ENCODE peak calls at places on chromosome 14, in seven cellular contexts. One of them, this sample, is unnamed.

GRCh38 chr14:38839743-38840375 is 263.2 kb downstream of the SEC23A start:
- DNase-seq in A549: peak
- DNase-seq in nephron progenitor cell: no peak
- DNase-seq in esophagus squamous epithelium: no peak
- DNase-seq in pancreas: no peak
- DNase-seq in cardiac muscle cell: no peak
- DNase-seq in fibroblast of the aortic adventitia: no peak
- DNase-seq in this sample: no peak

GRCh38 chr14:104395276-104395675 is 184.3 kb upstream of the C14orf180 start:
- DNase-seq in pancreas: no peak
- DNase-seq in fibroblast of the aortic adventitia: no peak
- DNase-seq in esophagus squamous epithelium: no peak
- DNase-seq in A549: no peak
- DNase-seq in nephron progenitor cell: no peak
- DNase-seq in cardiac muscle cell: no peak
- DNase-seq in this sample: no peak

GRCh38 chr14:56121786-56122185 is 3.6 kb downstream of the PELI2 start:
- DNase-seq in pancreas: no peak
- DNase-seq in fibroblast of the aortic adventitia: no peak
- DNase-seq in nephron progenitor cell: no peak
- DNase-seq in cardiac muscle cell: no peak
- DNase-seq in A549: no peak
- DNase-seq in esophagus squamous epithelium: no peak
- DNase-seq in this sample: no peak

GRCh38 chr14:75401356-75401755 is 26.5 kb upstream of the JDP2 start:
- DNase-seq in cardiac muscle cell: no peak
- DNase-seq in nephron progenitor cell: no peak
- DNase-seq in fibroblast of the aortic adventitia: peak
- DNase-seq in pancreas: no peak
- DNase-seq in A549: no peak
- DNase-seq in esophagus squamous epithelium: no peak
- DNase-seq in this sample: no peak

GRCh38 chr14:42057176-42057575 is 450.5 kb downstream of the LRFN5 start:
- DNase-seq in nephron progenitor cell: no peak
- DNase-seq in A549: no peak
- DNase-seq in pancreas: no peak
- DNase-seq in cardiac muscle cell: no peak
- DNase-seq in fibroblast of the aortic adventitia: peak
- DNase-seq in esophagus squamous epithelium: no peak
- DNase-seq in this sample: no peak

GRCh38 chr14:90558041-90558982 is 161.5 kb downstream of the CALM1 start:
- DNase-seq in cardiac muscle cell: no peak
- DNase-seq in nephron progenitor cell: no peak
- DNase-seq in esophagus squamous epithelium: no peak
- DNase-seq in pancreas: no peak
- DNase-seq in A549: no peak
- DNase-seq in fibroblast of the aortic adventitia: no peak
- DNase-seq in this sample: no peak

GRCh38 chr14:64731141-64731581 is 26.9 kb downstream of the PLEKHG3 start:
- DNase-seq in cardiac muscle cell: no peak
- DNase-seq in nephron progenitor cell: no peak
- DNase-seq in A549: no peak
- DNase-seq in esophagus squamous epithelium: no peak
- DNase-seq in fibroblast of the aortic adventitia: no peak
- DNase-seq in pancreas: no peak
- DNase-seq in this sample: no peak

GRCh38 chr14:85702937-85703336 is 173.0 kb downstream of the FLRT2 start:
- DNase-seq in cardiac muscle cell: no peak
- DNase-seq in A549: no peak
- DNase-seq in nephron progenitor cell: no peak
- DNase-seq in esophagus squamous epithelium: no peak
- DNase-seq in fibroblast of the aortic adventitia: peak
- DNase-seq in pancreas: no peak
- DNase-seq in this sample: no peak

GRCh38 chr14:69999246-69999645 is 120.0 kb downstream of the SMOC1 start:
- DNase-seq in A549: peak
- DNase-seq in fibroblast of the aortic adventitia: peak
- DNase-seq in cardiac muscle cell: no peak
- DNase-seq in nephron progenitor cell: no peak
- DNase-seq in pancreas: peak
- DNase-seq in esophagus squamous epithelium: no peak
- DNase-seq in this sample: peak

GRCh38 chr14:67982711-67983608 is 163.4 kb downstream of the RAD51B start:
- DNase-seq in fibroblast of the aortic adventitia: no peak
- DNase-seq in esophagus squamous epithelium: no peak
- DNase-seq in nephron progenitor cell: no peak
- DNase-seq in A549: no peak
- DNase-seq in cardiac muscle cell: no peak
- DNase-seq in pancreas: no peak
- DNase-seq in this sample: no peak

GRCh38 chr14:39977198-39977597 is 545.0 kb upstream of the FBXO33 start:
- DNase-seq in fibroblast of the aortic adventitia: no peak
- DNase-seq in pancreas: no peak
- DNase-seq in A549: no peak
- DNase-seq in esophagus squamous epithelium: no peak
- DNase-seq in cardiac muscle cell: no peak
- DNase-seq in nephron progenitor cell: no peak
- DNase-seq in this sample: no peak

GRCh38 chr14:103143535-103143934 is 20.3 kb downstream of the TNFAIP2 start:
- DNase-seq in nephron progenitor cell: no peak
- DNase-seq in fibroblast of the aortic adventitia: no peak
- DNase-seq in pancreas: no peak
- DNase-seq in A549: peak
- DNase-seq in cardiac muscle cell: no peak
- DNase-seq in esophagus squamous epithelium: no peak
- DNase-seq in this sample: no peak

GRCh38 chr14:56555921-56556570 is 23.6 kb upstream of the TMEM260 start:
- DNase-seq in cardiac muscle cell: peak
- DNase-seq in A549: peak
- DNase-seq in fibroblast of the aortic adventitia: peak
- DNase-seq in nephron progenitor cell: no peak
- DNase-seq in pancreas: no peak
- DNase-seq in esophagus squamous epithelium: no peak
- DNase-seq in this sample: no peak

GRCh38 chr14:90681889-90682429 is 134.3 kb downstream of the TTC7B start:
- DNase-seq in cardiac muscle cell: no peak
- DNase-seq in esophagus squamous epithelium: no peak
- DNase-seq in nephron progenitor cell: no peak
- DNase-seq in fibroblast of the aortic adventitia: no peak
- DNase-seq in A549: no peak
- DNase-seq in pancreas: no peak
- DNase-seq in this sample: no peak

GRCh38 chr14:55556929-55557623 is 22.9 kb upstream of the KTN1 start:
- DNase-seq in esophagus squamous epithelium: no peak
- DNase-seq in fibroblast of the aortic adventitia: peak
- DNase-seq in A549: peak
- DNase-seq in nephron progenitor cell: peak
- DNase-seq in pancreas: peak
- DNase-seq in cardiac muscle cell: peak
- DNase-seq in this sample: peak

GRCh38 chr14:33806905-33807304 is 144.0 kb downstream of the EGLN3 start:
- DNase-seq in A549: no peak
- DNase-seq in esophagus squamous epithelium: no peak
- DNase-seq in pancreas: no peak
- DNase-seq in nephron progenitor cell: no peak
- DNase-seq in cardiac muscle cell: no peak
- DNase-seq in fibroblast of the aortic adventitia: no peak
- DNase-seq in this sample: no peak

GRCh38 chr14:71532349-71532748 is 399.9 kb upstream of the RGS6 start:
- DNase-seq in A549: no peak
- DNase-seq in esophagus squamous epithelium: no peak
- DNase-seq in cardiac muscle cell: no peak
- DNase-seq in nephron progenitor cell: no peak
- DNase-seq in pancreas: no peak
- DNase-seq in fibroblast of the aortic adventitia: peak
- DNase-seq in this sample: no peak

GRCh38 chr14:104284107-104284592 is 145.8 kb downstream of the KIF26A start:
- DNase-seq in nephron progenitor cell: no peak
- DNase-seq in fibroblast of the aortic adventitia: no peak
- DNase-seq in cardiac muscle cell: no peak
- DNase-seq in A549: no peak
- DNase-seq in pancreas: no peak
- DNase-seq in esophagus squamous epithelium: no peak
- DNase-seq in this sample: no peak

GRCh38 chr14:103801459-103801858 is 45.9 kb downstream of the PPP1R13B start:
- DNase-seq in fibroblast of the aortic adventitia: peak
- DNase-seq in cardiac muscle cell: no peak
- DNase-seq in A549: no peak
- DNase-seq in nephron progenitor cell: no peak
- DNase-seq in pancreas: no peak
- DNase-seq in esophagus squamous epithelium: no peak
- DNase-seq in this sample: no peak

GRCh38 chr14:46487582-46488350 is 163.8 kb downstream of the RPL10L start:
- DNase-seq in nephron progenitor cell: no peak
- DNase-seq in esophagus squamous epithelium: no peak
- DNase-seq in cardiac muscle cell: no peak
- DNase-seq in pancreas: no peak
- DNase-seq in fibroblast of the aortic adventitia: no peak
- DNase-seq in A549: no peak
- DNase-seq in this sample: no peak

GRCh38 chr14:89184952-89185351 is 232.1 kb downstream of the FOXN3 start:
- DNase-seq in fibroblast of the aortic adventitia: no peak
- DNase-seq in A549: no peak
- DNase-seq in cardiac muscle cell: no peak
- DNase-seq in esophagus squamous epithelium: no peak
- DNase-seq in nephron progenitor cell: no peak
- DNase-seq in pancreas: no peak
- DNase-seq in this sample: no peak

GRCh38 chr14:102187044-102187443 is 47.3 kb downstream of the WDR20 start:
- DNase-seq in nephron progenitor cell: no peak
- DNase-seq in fibroblast of the aortic adventitia: peak
- DNase-seq in A549: peak
- DNase-seq in esophagus squamous epithelium: no peak
- DNase-seq in cardiac muscle cell: no peak
- DNase-seq in pancreas: no peak
- DNase-seq in this sample: no peak

GRCh38 chr14:97634786-97635185 is 837.6 kb downstream of the VRK1 start:
- DNase-seq in pancreas: no peak
- DNase-seq in cardiac muscle cell: no peak
- DNase-seq in A549: peak
- DNase-seq in nephron progenitor cell: no peak
- DNase-seq in esophagus squamous epithelium: no peak
- DNase-seq in fibroblast of the aortic adventitia: no peak
- DNase-seq in this sample: no peak

DNA sequence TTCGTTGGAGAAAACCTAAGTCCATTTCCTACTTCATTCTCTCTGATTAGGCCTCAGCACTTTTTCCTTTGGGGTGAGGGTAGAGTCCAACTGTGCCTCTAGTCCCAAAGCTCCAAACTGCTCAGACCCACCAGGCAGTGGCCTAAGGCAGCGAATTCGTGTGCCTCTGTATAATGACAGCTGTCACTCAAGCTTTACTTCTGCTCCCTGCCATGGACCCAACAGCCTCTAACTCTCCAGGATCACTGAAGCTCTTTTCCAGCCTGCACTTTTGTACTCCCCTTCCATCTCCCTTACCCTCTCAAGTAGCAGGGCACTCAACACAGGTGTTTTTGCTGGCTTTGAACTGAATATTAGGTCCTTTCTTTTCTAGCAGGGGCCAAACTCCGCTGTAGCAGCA is 14.8 kb upstream of the OR6S1 start:
- DNase-seq in pancreas: no peak
- DNase-seq in esophagus squamous epithelium: no peak
- DNase-seq in cardiac muscle cell: no peak
- DNase-seq in A549: no peak
- DNase-seq in nephron progenitor cell: no peak
- DNase-seq in fibroblast of the aortic adventitia: no peak
- DNase-seq in this sample: no peak
- TF ChIP-seq CTCF in pancreas: no peak
- TF ChIP-seq CTCF in esophagus squamous epithelium: no peak
- TF ChIP-seq CTCF in cardiac muscle cell: no peak
- TF ChIP-seq CTCF in A549: no peak
- TF ChIP-seq CTCF in nephron progenitor cell: no peak
- TF ChIP-seq CTCF in fibroblast of the aortic adventitia: no peak
- TF ChIP-seq CTCF in this sample: no peak

DNA sequence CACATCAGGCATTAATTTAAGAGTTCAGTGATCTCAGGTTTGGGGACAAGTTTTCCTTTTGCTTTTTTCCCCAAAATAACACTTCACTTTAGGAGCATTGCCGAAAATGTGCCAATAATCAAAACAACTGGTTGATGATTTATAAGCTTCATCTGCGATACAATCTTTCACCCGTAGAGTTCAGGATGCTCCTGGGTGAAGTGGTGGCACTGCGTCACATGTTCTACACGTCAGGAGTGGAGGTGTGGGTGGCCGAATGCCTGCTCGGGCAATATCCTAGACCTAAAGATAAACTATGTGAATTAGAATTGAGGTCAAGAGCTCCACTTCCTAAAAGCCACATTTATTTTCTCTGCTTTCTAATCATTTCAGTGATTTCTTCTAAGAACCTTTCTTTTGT is 70.9 kb upstream of the DICER1 start:
- DNase-seq in pancreas: no peak
- DNase-seq in fibroblast of the aortic adventitia: no peak
- DNase-seq in A549: no peak
- DNase-seq in esophagus squamous epithelium: no peak
- DNase-seq in nephron progenitor cell: no peak
- DNase-seq in cardiac muscle cell: no peak
- DNase-seq in this sample: no peak
- TF ChIP-seq CTCF in pancreas: no peak
- TF ChIP-seq CTCF in fibroblast of the aortic adventitia: no peak
- TF ChIP-seq CTCF in A549: no peak
- TF ChIP-seq CTCF in esophagus squamous epithelium: no peak
- TF ChIP-seq CTCF in nephron progenitor cell: no peak
- TF ChIP-seq CTCF in cardiac muscle cell: no peak
- TF ChIP-seq CTCF in this sample: no peak

GRCh38 chr14:63632932-63633514 is 8.6 kb downstream of the WDR89 start:
- DNase-seq in nephron progenitor cell: no peak
- DNase-seq in pancreas: no peak
- DNase-seq in fibroblast of the aortic adventitia: peak
- DNase-seq in esophagus squamous epithelium: no peak
- DNase-seq in A549: peak
- DNase-seq in cardiac muscle cell: no peak
- DNase-seq in this sample: no peak
- TF ChIP-seq CTCF in nephron progenitor cell: peak
- TF ChIP-seq CTCF in pancreas: no peak
- TF ChIP-seq CTCF in fibroblast of the aortic adventitia: peak
- TF ChIP-seq CTCF in esophagus squamous epithelium: no peak
- TF ChIP-seq CTCF in A549: peak
- TF ChIP-seq CTCF in cardiac muscle cell: peak
- TF ChIP-seq CTCF in this sample: peak

GRCh38 chr14:105499256-105500035 is 8.4 kb downstream of the TEDC1 start:
- DNase-seq in pancreas: no peak
- DNase-seq in nephron progenitor cell: no peak
- DNase-seq in A549: no peak
- DNase-seq in esophagus squamous epithelium: no peak
- DNase-seq in cardiac muscle cell: no peak
- DNase-seq in fibroblast of the aortic adventitia: no peak
- DNase-seq in this sample: no peak
- TF ChIP-seq CTCF in pancreas: no peak
- TF ChIP-seq CTCF in nephron progenitor cell: no peak
- TF ChIP-seq CTCF in A549: no peak
- TF ChIP-seq CTCF in esophagus squamous epithelium: no peak
- TF ChIP-seq CTCF in cardiac muscle cell: no peak
- TF ChIP-seq CTCF in fibroblast of the aortic adventitia: no peak
- TF ChIP-seq CTCF in this sample: no peak

This sample was measured in Calu3.